ENCODE peak calls at places on chromosomes 12 and 14, in four cellular contexts. One of them, this sample, is unnamed.

GRCh38 chr14:64089920-64090319 is 204.3 kb downstream of the ESR2 start:
- DNase-seq in HepG2: no peak
- DNase-seq in SK-N-SH: no peak
- DNase-seq in K562: no peak
- DNase-seq in this sample: peak

GRCh38 chr12:94621662-94622359 is 28.5 kb downstream of the TMCC3 start:
- DNase-seq in SK-N-SH: no peak
- DNase-seq in HepG2: no peak
- DNase-seq in K562: no peak
- DNase-seq in this sample: no peak

GRCh38 chr14:39446131-39446744 is 14.0 kb upstream of the FBXO33 start:
- DNase-seq in K562: no peak
- DNase-seq in SK-N-SH: no peak
- DNase-seq in HepG2: no peak
- DNase-seq in this sample: no peak

GRCh38 chr12:43789941-43790340 is 16.2 kb downstream of the TWF1 start:
- DNase-seq in SK-N-SH: peak
- DNase-seq in K562: peak
- DNase-seq in HepG2: no peak
- DNase-seq in this sample: no peak

GRCh38 chr12:110995615-110996014 is 75.2 kb upstream of the MYL2 start:
- DNase-seq in SK-N-SH: no peak
- DNase-seq in HepG2: no peak
- DNase-seq in K562: no peak
- DNase-seq in this sample: no peak

GRCh38 chr14:50830044-50830931 is 674 bp downstream of the NIN start:
- DNase-seq in HepG2: peak
- DNase-seq in SK-N-SH: peak
- DNase-seq in K562: peak
- DNase-seq in this sample: peak

GRCh38 chr12:71195338-71195896 is 37.6 kb upstream of the TSPAN8 start:
- DNase-seq in SK-N-SH: no peak
- DNase-seq in HepG2: no peak
- DNase-seq in K562: no peak
- DNase-seq in this sample: no peak

GRCh38 chr12:45336331-45336730 is 120.4 kb downstream of the ANO6 start:
- DNase-seq in K562: peak
- DNase-seq in HepG2: no peak
- DNase-seq in SK-N-SH: no peak
- DNase-seq in this sample: no peak

GRCh38 chr12:52186135-52186840 is 5.5 kb downstream of the KRT80 start:
- DNase-seq in HepG2: peak
- DNase-seq in SK-N-SH: no peak
- DNase-seq in K562: no peak
- DNase-seq in this sample: no peak

GRCh38 chr14:51020024-51020710 is 74.7 kb downstream of the TRIM9 start:
- DNase-seq in SK-N-SH: peak
- DNase-seq in K562: no peak
- DNase-seq in HepG2: no peak
- DNase-seq in this sample: no peak

GRCh38 chr14:50531595-50532501 is 521 bp downstream of the MAP4K5 start:
- DNase-seq in HepG2: no peak
- DNase-seq in K562: peak
- DNase-seq in SK-N-SH: peak
- DNase-seq in this sample: peak

GRCh38 chr12:123187637-123188036 is 36.7 kb upstream of the PITPNM2 start:
- DNase-seq in SK-N-SH: no peak
- DNase-seq in K562: no peak
- DNase-seq in HepG2: no peak
- DNase-seq in this sample: no peak

GRCh38 chr14:58533417-58533816 is 104.3 kb upstream of the DACT1 start:
- DNase-seq in K562: no peak
- DNase-seq in SK-N-SH: peak
- DNase-seq in HepG2: no peak
- DNase-seq in this sample: no peak

GRCh38 chr12:126681676-126682075 is 1585.3 kb upstream of the TMEM132C start:
- DNase-seq in K562: no peak
- DNase-seq in HepG2: no peak
- DNase-seq in SK-N-SH: no peak
- DNase-seq in this sample: no peak

GRCh38 chr14:67459336-67459735 is 29.2 kb downstream of the TMEM229B start:
- DNase-seq in HepG2: no peak
- DNase-seq in SK-N-SH: no peak
- DNase-seq in K562: no peak
- DNase-seq in this sample: no peak

GRCh38 chr14:85531141-85531593 is 1.2 kb downstream of the FLRT2 start:
- DNase-seq in SK-N-SH: peak
- DNase-seq in K562: no peak
- DNase-seq in HepG2: no peak
- DNase-seq in this sample: peak

GRCh38 chr14:85530626-85531025 is 682 bp downstream of the FLRT2 start:
- DNase-seq in SK-N-SH: no peak
- DNase-seq in K562: no peak
- DNase-seq in HepG2: no peak
- DNase-seq in this sample: no peak

GRCh38 chr14:85532981-85533820 is 3.3 kb downstream of the FLRT2 start:
- DNase-seq in K562: no peak
- DNase-seq in HepG2: no peak
- DNase-seq in SK-N-SH: peak
- DNase-seq in this sample: peak

GRCh38 chr14:85532570-85532969 is 2.6 kb downstream of the FLRT2 start:
- DNase-seq in HepG2: no peak
- DNase-seq in K562: no peak
- DNase-seq in SK-N-SH: no peak
- DNase-seq in this sample: no peak

DNA sequence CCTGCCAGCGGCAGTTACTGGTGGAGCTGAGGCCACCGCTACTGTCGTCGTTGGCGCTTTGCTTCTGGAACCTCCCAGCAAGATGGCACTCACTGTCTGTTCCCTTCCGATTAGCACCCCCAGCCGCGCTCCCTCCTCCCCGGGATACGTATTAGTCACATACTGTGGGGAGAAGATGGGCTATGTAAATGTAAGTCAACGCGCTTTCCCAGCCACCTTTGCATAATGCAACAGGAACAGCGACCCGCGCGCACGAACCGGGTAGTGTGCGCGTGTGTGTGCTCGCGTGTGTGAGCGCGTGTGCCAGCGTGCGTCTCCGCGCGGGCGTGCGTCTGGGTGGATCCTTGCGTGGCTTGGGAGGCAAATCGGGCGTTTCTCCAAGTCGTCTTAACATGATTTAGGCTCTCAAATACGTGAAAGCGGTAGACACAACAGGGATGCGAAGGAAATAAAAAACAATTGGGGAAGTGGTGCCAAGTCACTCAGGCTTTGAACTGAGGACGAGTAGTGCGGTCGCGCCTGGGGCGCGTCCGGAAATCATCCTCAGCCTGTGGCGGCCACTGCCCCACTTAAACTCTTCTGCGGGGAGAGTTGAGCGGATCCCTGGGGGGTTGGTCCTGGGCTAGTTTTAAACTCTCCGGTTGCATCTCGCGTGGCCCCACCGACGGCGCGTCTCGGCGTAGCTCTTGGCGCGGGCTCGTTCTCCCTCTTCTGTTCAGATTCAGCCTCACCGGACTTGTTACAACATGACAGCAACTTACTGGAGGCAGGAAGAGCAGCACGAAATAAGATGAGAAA is 1.8 kb downstream of the FLRT2 start:
- DNase-seq in K562: no peak
- DNase-seq in HepG2: no peak
- DNase-seq in SK-N-SH: peak
- DNase-seq in this sample: peak
- TF ChIP-seq FOXJ3 in K562: no peak
- TF ChIP-seq FOXJ3 in HepG2: no peak
- TF ChIP-seq FOXJ3 in SK-N-SH: no peak
- TF ChIP-seq FOXJ3 in this sample: no peak

GRCh38 chr12:131928080-131928764 is 854 bp upstream of the PUS1 start:
- DNase-seq in SK-N-SH: peak
- DNase-seq in HepG2: no peak
- DNase-seq in K562: peak
- DNase-seq in this sample: peak

GRCh38 chr12:131928765-131929529 is at the start of gene PUS1:
- DNase-seq in SK-N-SH: peak
- DNase-seq in K562: peak
- DNase-seq in HepG2: peak
- DNase-seq in this sample: peak

GRCh38 chr12:131927110-131928079 is 1.7 kb upstream of the PUS1 start:
- DNase-seq in K562: no peak
- DNase-seq in SK-N-SH: peak
- DNase-seq in HepG2: no peak
- DNase-seq in this sample: no peak

GRCh38 chr12:131930510-131930909 is 1.4 kb downstream of the PUS1 start:
- DNase-seq in K562: no peak
- DNase-seq in SK-N-SH: no peak
- DNase-seq in HepG2: no peak
- DNase-seq in this sample: no peak

DNA sequence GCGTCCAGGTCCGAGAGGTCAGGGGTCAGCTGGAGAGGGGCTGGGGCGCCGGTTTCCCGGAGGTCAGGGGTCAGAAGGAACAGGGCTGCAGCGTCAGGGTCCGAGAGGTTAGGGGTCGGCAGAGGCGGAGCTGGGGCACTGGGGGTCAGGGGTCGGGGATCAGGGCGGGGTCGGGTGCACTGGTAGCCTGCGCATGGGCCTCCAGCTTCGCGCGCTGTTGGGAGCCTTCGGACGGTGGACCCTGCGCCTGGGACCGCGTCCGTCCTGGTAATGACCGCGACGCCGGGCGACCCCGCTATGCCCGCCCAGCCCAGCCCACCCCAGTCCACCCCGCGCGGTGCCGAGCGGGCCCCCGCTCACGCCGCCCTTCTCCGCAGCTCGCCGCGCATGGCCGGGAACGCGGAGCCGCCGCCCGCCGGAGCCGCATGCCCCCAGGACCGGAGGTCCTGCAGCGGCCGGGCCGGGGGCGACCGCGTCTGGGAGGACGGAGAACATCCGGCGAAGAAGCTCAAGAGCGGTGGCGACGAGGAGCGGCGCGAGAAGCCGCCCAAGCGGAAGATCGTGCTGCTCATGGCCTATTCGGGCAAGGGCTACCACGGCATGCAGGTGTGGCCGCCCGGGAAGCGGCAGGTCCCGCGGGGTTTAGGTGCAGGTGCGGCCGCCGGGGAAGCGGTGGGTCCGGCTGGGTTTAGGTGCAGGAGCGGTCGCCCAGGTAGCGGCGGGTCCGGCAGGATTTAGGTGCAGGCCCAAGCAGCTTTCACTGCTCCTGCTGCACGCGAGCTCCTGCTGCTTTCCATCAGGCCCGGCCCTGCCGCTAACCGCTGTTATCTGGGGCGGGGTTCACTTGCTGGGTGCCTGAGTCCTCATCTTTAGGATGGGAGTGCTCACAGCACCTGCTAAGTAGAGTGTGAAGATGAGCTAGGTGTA is 717 bp downstream of the PUS1 start:
- DNase-seq in SK-N-SH: peak
- DNase-seq in K562: peak
- DNase-seq in HepG2: no peak
- DNase-seq in this sample: peak
- TF ChIP-seq FOXJ3 in SK-N-SH: no peak
- TF ChIP-seq FOXJ3 in K562: no peak
- TF ChIP-seq FOXJ3 in HepG2: no peak
- TF ChIP-seq FOXJ3 in this sample: no peak

DNA sequence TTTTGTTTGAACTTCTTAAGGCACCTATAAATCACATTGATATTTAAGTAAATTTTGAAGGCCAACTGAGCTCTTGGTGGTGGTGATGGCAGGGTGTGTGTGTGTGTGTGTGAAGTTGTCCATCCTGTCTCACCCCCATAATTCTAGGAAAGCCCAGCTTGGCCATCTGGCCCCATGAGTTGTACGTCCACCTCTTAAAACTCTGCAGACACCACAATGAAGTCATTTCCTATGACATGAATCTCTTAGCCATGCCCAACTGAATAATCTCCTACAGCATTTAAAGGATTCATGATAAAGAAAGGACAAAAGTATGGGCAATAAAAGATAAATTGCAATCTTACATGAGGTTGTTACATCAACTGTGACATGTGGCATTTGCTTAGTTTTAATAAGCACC is 123.4 kb downstream of the TTC7B start:
- DNase-seq in HepG2: no peak
- DNase-seq in K562: no peak
- DNase-seq in SK-N-SH: no peak
- DNase-seq in this sample: no peak
- TF ChIP-seq FOXJ3 in HepG2: no peak
- TF ChIP-seq FOXJ3 in K562: no peak
- TF ChIP-seq FOXJ3 in SK-N-SH: no peak
- TF ChIP-seq FOXJ3 in this sample: no peak

GRCh38 chr14:93832076-93832475 is 43.8 kb upstream of the PRIMA1 start:
- DNase-seq in K562: no peak
- DNase-seq in SK-N-SH: peak
- DNase-seq in HepG2: no peak
- DNase-seq in this sample: no peak
- TF ChIP-seq FOXJ3 in K562: no peak
- TF ChIP-seq FOXJ3 in SK-N-SH: no peak
- TF ChIP-seq FOXJ3 in HepG2: no peak
- TF ChIP-seq FOXJ3 in this sample: no peak

GRCh38 chr14:59677771-59678211 is 101.2 kb upstream of the CCDC175 start:
- DNase-seq in K562: no peak
- DNase-seq in SK-N-SH: no peak
- DNase-seq in HepG2: no peak
- DNase-seq in this sample: no peak

GRCh38 chr14:59678352-59678751 is 101.7 kb upstream of the CCDC175 start:
- DNase-seq in HepG2: no peak
- DNase-seq in SK-N-SH: no peak
- DNase-seq in K562: no peak
- DNase-seq in this sample: no peak

GRCh38 chr14:59675394-59675793 is 98.8 kb upstream of the CCDC175 start:
- DNase-seq in K562: no peak
- DNase-seq in SK-N-SH: no peak
- DNase-seq in HepG2: no peak
- DNase-seq in this sample: no peak

GRCh38 chr14:59679872-59680271 is 103.3 kb upstream of the CCDC175 start:
- DNase-seq in K562: no peak
- DNase-seq in SK-N-SH: no peak
- DNase-seq in HepG2: no peak
- DNase-seq in this sample: no peak
- TF ChIP-seq FOXJ3 in K562: no peak
- TF ChIP-seq FOXJ3 in SK-N-SH: no peak
- TF ChIP-seq FOXJ3 in HepG2: no peak
- TF ChIP-seq FOXJ3 in this sample: no peak

GRCh38 chr12:79455314-79455713 is 235.4 kb downstream of the PAWR start:
- DNase-seq in SK-N-SH: no peak
- DNase-seq in HepG2: no peak
- DNase-seq in K562: no peak
- DNase-seq in this sample: no peak

GRCh38 chr12:79451988-79452387 is 238.8 kb downstream of the PAWR start:
- DNase-seq in K562: no peak
- DNase-seq in SK-N-SH: peak
- DNase-seq in HepG2: peak
- DNase-seq in this sample: no peak

GRCh38 chr12:79452906-79453305 is 237.9 kb downstream of the PAWR start:
- DNase-seq in K562: no peak
- DNase-seq in HepG2: no peak
- DNase-seq in SK-N-SH: no peak
- DNase-seq in this sample: no peak

GRCh38 chr12:79451365-79451764 is 239.4 kb downstream of the PAWR start:
- DNase-seq in K562: no peak
- DNase-seq in HepG2: no peak
- DNase-seq in SK-N-SH: no peak
- DNase-seq in this sample: no peak

GRCh38 chr12:79454338-79454777 is 236.4 kb downstream of the PAWR start:
- DNase-seq in K562: no peak
- DNase-seq in SK-N-SH: no peak
- DNase-seq in HepG2: peak
- DNase-seq in this sample: no peak
- TF ChIP-seq FOXJ3 in K562: no peak
- TF ChIP-seq FOXJ3 in SK-N-SH: no peak
- TF ChIP-seq FOXJ3 in HepG2: no peak
- TF ChIP-seq FOXJ3 in this sample: no peak

This sample was measured in WTC11.